ENCODE peak calls at places on chromosomes 5 and 9, in nine cellular contexts. F is colonic mucosa, R is left lung, P is A549, Z is heart left ventricle, H is endothelial cell of umbilical vein, N is stomach, S is neural progenitor cell, D is uterus. X is an unnamed sample. For H3K4me1, the result is how much of the 10 kb centered on the place peaks cover.

GRCh38 chr5:102988459-102988858 is 131.5 kb downstream of the GIN1 start:
- DNase-seq in F (no peak), R (no peak), P (no peak), Z (no peak), H (no peak), N (no peak), S (no peak), D (no peak), X (no peak)

GRCh38 chr5:38871790-38872551 is 26.2 kb downstream of the OSMR start:
- DNase-seq in F (no peak), R (no peak), P (peak), Z (no peak), H (peak), N (no peak), S (no peak), D (peak), X (no peak)

GRCh38 chr9:69104830-69105527 is 69.1 kb upstream of the TJP2 start:
- DNase-seq in F (peak), R (peak), P (no peak), Z (no peak), H (no peak), N (peak), S (no peak), D (no peak), X (no peak)

GRCh38 chr9:92187390-92187789 is 72.2 kb upstream of the SPTLC1 start:
- DNase-seq in F (no peak), R (no peak), P (no peak), Z (no peak), H (no peak), N (no peak), S (no peak), D (no peak), X (no peak)

GRCh38 chr5:167576126-167576525 is 715.3 kb upstream of the WWC1 start:
- DNase-seq in F (no peak), R (no peak), P (no peak), Z (no peak), H (no peak), N (no peak), S (no peak), D (no peak), X (no peak)

GRCh38 chr5:3006961-3007551 is 255.6 kb upstream of the IRX2 start:
- DNase-seq in F (no peak), R (no peak), P (no peak), Z (no peak), H (no peak), N (no peak), S (no peak), D (no peak), X (no peak)

GRCh38 chr9:109186857-109187256 is 19.8 kb upstream of the FRRS1L start:
- DNase-seq in F (no peak), R (no peak), P (no peak), Z (no peak), H (no peak), N (no peak), S (no peak), D (no peak), X (no peak)

GRCh38 chr5:13946111-13946510 is 1.6 kb upstream of the DNAH5 start:
- DNase-seq in F (no peak), R (no peak), P (no peak), Z (no peak), H (no peak), N (no peak), S (no peak), D (no peak), X (no peak)

GRCh38 chr9:97362777-97363545 is 48.9 kb upstream of the TDRD7 start:
- DNase-seq in F (no peak), R (no peak), P (no peak), Z (no peak), H (no peak), N (no peak), S (no peak), D (no peak), X (no peak)

GRCh38 chr5:130282044-130282443 is 377.8 kb downstream of the CHSY3 start:
- DNase-seq in F (no peak), R (no peak), P (no peak), Z (no peak), H (peak), N (no peak), S (no peak), D (no peak), X (no peak)

GRCh38 chr9:113566712-113567071 is 103.2 kb downstream of the RGS3 start:
- DNase-seq in F (no peak), R (no peak), P (no peak), Z (peak), H (no peak), N (peak), S (no peak), D (peak), X (no peak)

GRCh38 chr5:135173662-135174290 is 139.7 kb upstream of the PITX1 start:
- DNase-seq in F (no peak), R (no peak), P (no peak), Z (no peak), H (no peak), N (no peak), S (no peak), D (no peak), X (no peak)

GRCh38 chr5:93890657-93891056 is 149.3 kb upstream of the POU5F2 start:
- DNase-seq in F (no peak), R (no peak), P (no peak), Z (no peak), H (peak), N (no peak), S (peak), D (no peak), X (no peak)

GRCh38 chr9:80503692-80504400 is 932.1 kb downstream of the TLE4 start:
- DNase-seq in F (no peak), R (no peak), P (no peak), Z (no peak), H (no peak), N (no peak), S (peak), D (no peak), X (no peak)

GRCh38 chr9:104868687-104869404 is 59.1 kb downstream of the ABCA1 start:
- DNase-seq in F (peak), R (peak), P (peak), Z (peak), H (peak), N (peak), S (peak), D (peak), X (peak)

GRCh38 chr9:89690334-89690912 is 85.6 kb downstream of the GADD45G start:
- DNase-seq in F (no peak), R (no peak), P (no peak), Z (no peak), H (no peak), N (no peak), S (no peak), D (no peak), X (no peak)

GRCh38 chr5:21646469-21646868 is 1206.7 kb downstream of the CDH12 start:
- DNase-seq in F (no peak), R (no peak), P (no peak), Z (no peak), H (peak), N (no peak), S (no peak), D (no peak), X (no peak)

GRCh38 chr9:103802068-103802467 is 292.0 kb upstream of the SMC2 start:
- DNase-seq in F (no peak), R (no peak), P (peak), Z (no peak), H (no peak), N (no peak), S (no peak), D (no peak), X (no peak)

GRCh38 chr9:126379661-126380365 is 53.2 kb downstream of the MVB12B start:
- DNase-seq in F (peak), R (no peak), P (no peak), Z (no peak), H (no peak), N (no peak), S (no peak), D (no peak), X (no peak)

GRCh38 chr9:125732562-125732961 is 14.6 kb upstream of the PBX3 start:
- DNase-seq in F (no peak), R (no peak), P (no peak), Z (no peak), H (no peak), N (no peak), S (peak), D (no peak), X (no peak)

GRCh38 chr5:26482817-26483375 is 555.5 kb downstream of the CDH9 start:
- DNase-seq in F (no peak), R (no peak), P (peak), Z (no peak), H (no peak), N (no peak), S (peak), D (no peak), X (no peak)

GRCh38 chr9:15513335-15513734 is 2.6 kb upstream of the PSIP1 start:
- DNase-seq in F (no peak), R (no peak), P (peak), Z (no peak), H (no peak), N (no peak), S (peak), D (no peak), X (no peak)

GRCh38 chr5:80156156-80156555 is 99.7 kb downstream of the SERINC5 start:
- DNase-seq in F (no peak), R (no peak), P (no peak), Z (no peak), H (no peak), N (no peak), S (peak), D (no peak), X (no peak)

DNA sequence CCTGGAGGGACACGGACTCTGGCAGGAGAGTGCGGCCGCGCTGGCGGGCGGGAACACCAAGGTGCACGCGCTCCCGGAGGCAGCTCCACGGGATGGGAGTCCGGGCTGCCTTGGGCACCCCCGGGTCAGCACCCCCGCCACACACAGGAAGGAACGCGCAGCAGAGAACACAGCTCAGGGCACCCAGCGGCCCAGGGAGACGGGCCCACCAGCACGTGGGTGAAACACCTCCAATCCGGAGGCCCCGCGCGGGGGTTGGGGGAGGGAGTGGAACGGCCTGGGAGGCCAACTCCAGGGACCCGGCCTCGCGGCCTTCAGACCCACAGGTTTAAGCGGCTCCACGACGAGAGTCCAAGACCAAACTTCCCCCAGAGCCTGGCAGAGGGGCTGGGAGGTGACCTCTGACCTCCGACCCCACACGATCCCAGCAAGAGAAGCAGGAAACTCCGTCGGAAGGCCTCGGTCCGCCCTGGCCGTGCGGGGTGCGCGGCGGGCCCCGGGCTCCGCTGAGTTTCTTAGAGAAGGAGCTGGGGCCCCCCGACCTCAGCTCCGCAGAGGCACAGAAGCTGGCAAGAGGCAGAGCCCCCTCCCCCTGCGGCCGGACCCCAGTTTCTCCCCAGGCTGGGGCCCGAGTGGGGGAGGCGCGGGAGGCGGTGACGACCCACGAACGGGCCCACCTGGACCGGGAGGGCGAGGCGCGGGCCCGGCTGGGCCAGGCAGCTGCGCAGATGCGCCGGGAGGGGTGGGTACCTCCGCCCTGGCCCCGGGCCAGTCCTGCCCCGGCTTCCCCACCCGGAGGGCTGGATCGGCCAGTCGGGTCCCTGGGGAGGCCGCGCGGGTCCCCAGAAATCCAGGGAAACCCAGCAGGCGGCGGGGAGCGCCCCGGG is 851 bp downstream of the NACC2 start:
- DNase-seq in F (peak), R (peak), P (peak), Z (peak), H (peak), N (peak), S (peak), D (peak), X (peak)
- H3K4me3 ChIP-seq in F (peak), R (peak), P (peak), Z (peak), H (peak), N (peak), S (peak), D (peak), X (peak)

DNA sequence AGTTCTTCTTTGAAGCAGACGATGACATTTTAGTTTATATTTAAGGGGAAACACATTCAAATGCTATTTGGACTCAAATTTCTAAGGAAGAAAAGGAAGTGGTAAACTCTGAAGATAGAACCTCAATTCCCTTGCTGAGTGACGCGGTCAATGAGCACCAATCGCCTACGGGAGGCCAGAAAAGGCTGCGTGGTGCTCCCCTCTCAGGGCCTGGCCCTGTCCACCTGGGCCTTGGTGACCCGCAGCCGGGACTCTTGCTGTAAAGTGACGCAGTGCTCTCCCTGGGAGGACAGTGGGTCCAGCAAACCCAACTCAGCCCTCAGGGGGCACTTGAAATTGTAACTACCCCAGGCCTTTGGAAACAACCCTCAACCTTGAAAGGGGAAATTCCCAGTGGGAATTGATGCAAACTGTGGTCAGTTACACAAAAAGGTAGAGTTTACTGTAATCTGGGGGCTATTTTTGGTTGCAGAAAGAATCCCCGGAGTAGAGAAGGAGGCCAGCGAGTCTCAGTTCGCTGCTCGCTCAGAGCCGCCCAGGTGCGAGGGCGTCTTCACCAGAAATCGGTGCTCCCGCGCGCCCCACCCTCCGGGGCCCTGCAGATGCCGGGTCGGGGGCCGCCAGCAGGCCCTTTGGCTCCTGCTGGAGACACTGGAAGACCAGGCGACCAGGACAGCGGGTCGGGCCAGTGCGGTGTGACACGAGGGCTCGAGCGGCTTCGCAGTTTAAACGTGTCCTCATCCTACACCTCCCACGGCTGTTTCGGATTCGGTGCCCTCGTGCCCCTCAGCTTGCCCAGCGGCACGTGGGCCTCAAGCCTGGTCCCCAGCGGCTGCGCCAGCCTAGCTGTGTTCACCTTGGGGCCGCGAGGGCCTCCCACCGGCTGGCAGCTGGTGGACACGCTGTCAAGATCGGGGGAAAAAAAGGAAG is 1.4 kb upstream of the ANKRD33B start:
- DNase-seq in F (no peak), R (no peak), P (no peak), Z (no peak), H (no peak), N (no peak), S (no peak), D (no peak), X (no peak)
- H3K27ac ChIP-seq in F (no peak), R (peak), P (peak), Z (no peak), H (no peak), N (no peak), S (no peak), D (peak), X (peak)

DNA sequence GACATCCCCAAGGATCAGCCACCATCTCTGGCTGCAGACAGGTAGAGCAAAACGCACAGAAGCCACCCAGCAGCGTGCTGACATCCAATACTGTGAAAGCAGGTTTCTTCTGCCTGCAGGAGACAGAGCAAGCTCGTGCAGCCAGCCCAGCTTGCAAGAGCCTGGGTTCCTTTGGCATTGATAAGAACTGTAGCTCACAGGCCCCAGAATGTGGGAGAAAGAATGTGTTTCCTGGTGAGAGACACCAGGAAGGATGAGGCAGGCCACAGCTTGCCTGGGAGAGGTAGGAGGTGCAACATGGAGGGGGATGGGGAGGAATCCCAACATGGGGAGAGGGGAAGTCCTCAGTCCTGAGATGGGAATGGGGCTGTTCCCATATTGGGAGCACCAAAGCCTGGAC is 34.0 kb upstream of the ARAP3 start:
- DNase-seq in F (no peak), R (no peak), P (no peak), Z (no peak), H (no peak), N (no peak), S (no peak), D (no peak), X (no peak)
- H3K4me1 ChIP-seq in F (under half), R (under half), P (under half), Z (under half), H (under half), N (under half), S (under half), D (under half), X (under half)

GRCh38 chr5:172102913-172103629 is 85.0 kb downstream of the STK10 start:
- DNase-seq in F (peak), R (peak), P (peak), Z (peak), H (peak), N (peak), S (peak), D (no peak), X (peak)
- H3K4me3 ChIP-seq in F (no peak), R (no peak), P (no peak), Z (no peak), H (no peak), N (no peak), S (no peak), D (no peak), X (no peak)

GRCh38 chr9:94817291-94818195 is 91.0 kb downstream of the AOPEP start:
- DNase-seq in F (no peak), R (no peak), P (no peak), Z (no peak), H (no peak), N (no peak), S (no peak), D (no peak), X (no peak)
- H3K27ac ChIP-seq in F (no peak), R (no peak), P (peak), Z (no peak), H (no peak), N (no peak), S (no peak), D (no peak), X (peak)